ENCODE peak calls at places on chromosomes 4 and X, in four cellular contexts. One of them, this sample, is unnamed.
A peak's percentile ranks its signal among the peaks of the same experiment; 100 is the strongest.

GRCh38 chr4:108492816-108493595 is 127.4 kb upstream of the RPL34 start:
- DNase-seq in GM12878: no peak
- DNase-seq in IMR-90: peak; percentile 11
- DNase-seq in K562: peak; percentile 34
- DNase-seq in this sample: peak; percentile 19

GRCh38 chr4:43014266-43014665 is 121.8 kb downstream of the GRXCR1 start:
- DNase-seq in GM12878: no peak
- DNase-seq in IMR-90: no peak
- DNase-seq in K562: no peak
- DNase-seq in this sample: no peak

GRCh38 chr4:57265831-57266582 is 155.8 kb upstream of the IGFBP7 start:
- DNase-seq in GM12878: no peak
- DNase-seq in IMR-90: no peak
- DNase-seq in K562: no peak
- DNase-seq in this sample: no peak

GRCh38 chr4:77229433-77229832 is 72.4 kb downstream of the CCNG2 start:
- DNase-seq in GM12878: no peak
- DNase-seq in IMR-90: no peak
- DNase-seq in K562: no peak
- DNase-seq in this sample: no peak

GRCh38 chrX:132908891-132909290 is 49.5 kb downstream of the HS6ST2 start:
- DNase-seq in GM12878: no peak
- DNase-seq in IMR-90: no peak
- DNase-seq in K562: no peak
- DNase-seq in this sample: peak; percentile 31

GRCh38 chr4:88672987-88673386 is 24.6 kb downstream of the NAP1L5 start:
- DNase-seq in GM12878: no peak
- DNase-seq in IMR-90: peak; percentile 48
- DNase-seq in K562: peak; percentile 66
- DNase-seq in this sample: peak; percentile 17

GRCh38 chr4:33709247-33709646 is 2535.1 kb downstream of the ARAP2 start:
- DNase-seq in GM12878: no peak
- DNase-seq in IMR-90: peak; percentile 16
- DNase-seq in K562: no peak
- DNase-seq in this sample: no peak

GRCh38 chr4:111466821-111467605 is 678.2 kb upstream of the FAM241A start:
- DNase-seq in GM12878: no peak
- DNase-seq in IMR-90: no peak
- DNase-seq in K562: no peak
- DNase-seq in this sample: no peak

GRCh38 chrX:23704673-23705206 is 37.4 kb downstream of the PRDX4 start:
- DNase-seq in GM12878: no peak
- DNase-seq in IMR-90: no peak
- DNase-seq in K562: no peak
- DNase-seq in this sample: no peak

GRCh38 chr4:88341227-88342192 is 37.1 kb upstream of the HERC6 start:
- DNase-seq in GM12878: no peak
- DNase-seq in IMR-90: peak; percentile 95
- DNase-seq in K562: no peak
- DNase-seq in this sample: no peak

GRCh38 chr4:85955614-85956295 is 404.1 kb downstream of the MAPK10 start:
- DNase-seq in GM12878: no peak
- DNase-seq in IMR-90: peak; percentile 18
- DNase-seq in K562: peak; percentile 25
- DNase-seq in this sample: no peak

GRCh38 chr4:25032126-25032525 is 1.4 kb upstream of the LGI2 start:
- DNase-seq in GM12878: no peak
- DNase-seq in IMR-90: peak; percentile 5
- DNase-seq in K562: no peak
- DNase-seq in this sample: peak; percentile 13

GRCh38 chr4:6668391-6668790 is 25.3 kb upstream of the S100P start:
- DNase-seq in GM12878: no peak
- DNase-seq in IMR-90: peak; percentile 80
- DNase-seq in K562: no peak
- DNase-seq in this sample: no peak

GRCh38 chr4:140227286-140227685 is 73.3 kb upstream of the MAML3 start:
- DNase-seq in GM12878: no peak
- DNase-seq in IMR-90: no peak
- DNase-seq in K562: no peak
- DNase-seq in this sample: no peak

GRCh38 chrX:95076449-95076848 is 1402.4 kb downstream of the FAM133A start:
- DNase-seq in GM12878: no peak
- DNase-seq in IMR-90: peak; percentile 10
- DNase-seq in K562: peak; percentile 19
- DNase-seq in this sample: peak; percentile 0

GRCh38 chr4:8507624-8508023 is 67.0 kb downstream of the TRMT44 start:
- DNase-seq in GM12878: no peak
- DNase-seq in IMR-90: no peak
- DNase-seq in K562: no peak
- DNase-seq in this sample: no peak

GRCh38 chrX:119015407-119016242 is 41.2 kb downstream of the LONRF3 start:
- DNase-seq in GM12878: peak; percentile 40
- DNase-seq in IMR-90: peak; percentile 80
- DNase-seq in K562: peak; percentile 56
- DNase-seq in this sample: no peak

GRCh38 chr4:166014411-166014810 is 141.4 kb downstream of the TLL1 start:
- DNase-seq in GM12878: no peak
- DNase-seq in IMR-90: no peak
- DNase-seq in K562: no peak
- DNase-seq in this sample: no peak

GRCh38 chr4:125433453-125433852 is 118.7 kb downstream of the FAT4 start:
- DNase-seq in GM12878: no peak
- DNase-seq in IMR-90: peak; percentile 69
- DNase-seq in K562: no peak
- DNase-seq in this sample: no peak

GRCh38 chr4:113610542-113610941 is 151.0 kb downstream of the CAMK2D start:
- DNase-seq in GM12878: no peak
- DNase-seq in IMR-90: no peak
- DNase-seq in K562: no peak
- DNase-seq in this sample: no peak

GRCh38 chrX:45711231-45711630 is 510.6 kb upstream of the DIPK2B start:
- DNase-seq in GM12878: no peak
- DNase-seq in IMR-90: peak; percentile 28
- DNase-seq in K562: no peak
- DNase-seq in this sample: no peak

GRCh38 chrX:38678217-38678616 is 116.9 kb downstream of the TSPAN7 start:
- DNase-seq in GM12878: no peak
- DNase-seq in IMR-90: no peak
- DNase-seq in K562: no peak
- DNase-seq in this sample: no peak

GRCh38 chr4:109998867-109999303 is 86.2 kb downstream of the EGF start:
- DNase-seq in GM12878: peak; percentile 38
- DNase-seq in IMR-90: peak; percentile 61
- DNase-seq in K562: peak; percentile 76
- DNase-seq in this sample: peak; percentile 55

GRCh38 chr4:140935259-140935658 is 179.1 kb upstream of the TBC1D9 start:
- DNase-seq in GM12878: no peak
- DNase-seq in IMR-90: no peak
- DNase-seq in K562: no peak
- DNase-seq in this sample: peak; percentile 70

GRCh38 chr4:99861120-99861905 is 32.9 kb downstream of the LAMTOR3 start:
- DNase-seq in GM12878: no peak
- DNase-seq in IMR-90: no peak
- DNase-seq in K562: no peak
- DNase-seq in this sample: no peak

GRCh38 chr4:112519689-112520597 is 4.0 kb upstream of the NEUROG2 start:
- DNase-seq in GM12878: no peak
- DNase-seq in IMR-90: no peak
- DNase-seq in K562: peak; percentile 32
- DNase-seq in this sample: peak; percentile 35

GRCh38 chr4:114734581-114734980 is 136.0 kb downstream of the UGT8 start:
- DNase-seq in GM12878: no peak
- DNase-seq in IMR-90: no peak
- DNase-seq in K562: no peak
- DNase-seq in this sample: no peak

GRCh38 chrX:80808160-80808735 is 1.4 kb downstream of the BRWD3 start:
- DNase-seq in GM12878: peak; percentile 72
- DNase-seq in IMR-90: peak; percentile 67
- DNase-seq in K562: peak; percentile 81
- DNase-seq in this sample: peak; percentile 12

GRCh38 chr4:23770011-23770410 is 119.8 kb downstream of the PPARGC1A start:
- DNase-seq in GM12878: no peak
- DNase-seq in IMR-90: peak; percentile 25
- DNase-seq in K562: no peak
- DNase-seq in this sample: no peak

GRCh38 chr4:14700544-14700943 is 301.7 kb upstream of the CPEB2 start:
- DNase-seq in GM12878: no peak
- DNase-seq in IMR-90: no peak
- DNase-seq in K562: no peak
- DNase-seq in this sample: no peak

GRCh38 chr4:90833698-90834097 is 706.5 kb downstream of the CCSER1 start:
- DNase-seq in GM12878: no peak
- DNase-seq in IMR-90: no peak
- DNase-seq in K562: no peak
- DNase-seq in this sample: no peak

GRCh38 chr4:168259096-168259495 is 59.5 kb downstream of the DDX60 start:
- DNase-seq in GM12878: no peak
- DNase-seq in IMR-90: no peak
- DNase-seq in K562: no peak
- DNase-seq in this sample: no peak
- TF ChIP-seq MXI1 in GM12878: no peak
- TF ChIP-seq MXI1 in IMR-90: no peak
- TF ChIP-seq MXI1 in K562: no peak
- TF ChIP-seq MXI1 in this sample: no peak

DNA sequence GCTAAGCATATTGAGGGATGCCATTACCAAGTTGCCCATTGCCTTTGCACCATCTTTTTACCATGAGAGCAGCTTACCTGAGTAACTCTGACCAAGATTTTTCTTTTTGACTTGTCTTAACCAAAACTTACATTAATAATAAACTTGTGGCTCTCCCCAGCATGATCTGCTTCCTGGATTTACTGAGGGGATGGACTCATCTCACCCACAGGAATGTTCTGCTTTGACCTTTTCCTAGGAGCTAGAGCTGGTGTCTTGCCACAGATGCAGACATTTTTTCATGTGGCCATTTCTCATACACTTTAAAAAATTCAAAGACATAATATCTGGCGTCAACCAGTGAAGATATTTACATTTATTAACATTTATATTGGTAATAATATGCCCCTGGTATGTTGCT is 79.2 kb upstream of the EFHC2 start:
- DNase-seq in GM12878: no peak
- DNase-seq in IMR-90: no peak
- DNase-seq in K562: no peak
- DNase-seq in this sample: no peak
- TF ChIP-seq RCOR1 in GM12878: no peak
- TF ChIP-seq RCOR1 in IMR-90: no peak
- TF ChIP-seq RCOR1 in K562: no peak
- TF ChIP-seq RCOR1 in this sample: no peak

GRCh38 chrX:96407981-96408380 is 276.7 kb upstream of the DIAPH2 start:
- DNase-seq in GM12878: no peak
- DNase-seq in IMR-90: no peak
- DNase-seq in K562: no peak
- DNase-seq in this sample: no peak

GRCh38 chrX:96407043-96407442 is 277.6 kb upstream of the DIAPH2 start:
- DNase-seq in GM12878: no peak
- DNase-seq in IMR-90: peak; percentile 59
- DNase-seq in K562: no peak
- DNase-seq in this sample: no peak

GRCh38 chrX:96410927-96411326 is 273.7 kb upstream of the DIAPH2 start:
- DNase-seq in GM12878: no peak
- DNase-seq in IMR-90: no peak
- DNase-seq in K562: no peak
- DNase-seq in this sample: no peak

GRCh38 chrX:96407501-96407900 is 277.1 kb upstream of the DIAPH2 start:
- DNase-seq in GM12878: no peak
- DNase-seq in IMR-90: peak; percentile 80
- DNase-seq in K562: no peak
- DNase-seq in this sample: no peak

GRCh38 chrX:96405842-96406241 is 278.8 kb upstream of the DIAPH2 start:
- DNase-seq in GM12878: no peak
- DNase-seq in IMR-90: no peak
- DNase-seq in K562: no peak
- DNase-seq in this sample: no peak
- TF ChIP-seq MXI1 in GM12878: no peak
- TF ChIP-seq MXI1 in IMR-90: no peak
- TF ChIP-seq MXI1 in K562: no peak
- TF ChIP-seq MXI1 in this sample: no peak

GRCh38 chrX:120517936-120518335 is 42.8 kb downstream of the CUL4B start:
- DNase-seq in GM12878: no peak
- DNase-seq in IMR-90: peak; percentile 83
- DNase-seq in K562: no peak
- DNase-seq in this sample: no peak
- TF ChIP-seq RCOR1 in GM12878: no peak
- TF ChIP-seq RCOR1 in IMR-90: no peak
- TF ChIP-seq RCOR1 in K562: no peak
- TF ChIP-seq RCOR1 in this sample: no peak

DNA sequence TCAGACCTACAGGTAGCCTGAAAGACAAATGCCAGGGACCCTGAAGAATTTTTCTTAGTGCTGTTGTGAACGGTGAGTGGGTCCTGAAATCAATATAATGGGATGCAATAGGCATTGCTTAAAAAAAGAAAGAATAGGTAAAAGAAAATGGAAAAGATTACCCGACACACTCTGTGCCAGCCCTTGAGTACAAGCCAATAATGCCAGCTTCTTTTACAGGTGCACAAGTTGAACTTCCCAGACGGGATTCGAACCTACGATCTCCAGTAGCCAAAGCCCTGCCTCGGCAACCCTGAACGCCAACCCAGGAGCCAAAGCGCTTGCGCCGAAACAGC is 24.7 kb upstream of the GLOD5 start:
- DNase-seq in GM12878: no peak
- DNase-seq in IMR-90: no peak
- DNase-seq in K562: no peak
- DNase-seq in this sample: no peak
- TF ChIP-seq MXI1 in GM12878: no peak
- TF ChIP-seq MXI1 in IMR-90: no peak
- TF ChIP-seq MXI1 in K562: no peak
- TF ChIP-seq MXI1 in this sample: no peak

DNA sequence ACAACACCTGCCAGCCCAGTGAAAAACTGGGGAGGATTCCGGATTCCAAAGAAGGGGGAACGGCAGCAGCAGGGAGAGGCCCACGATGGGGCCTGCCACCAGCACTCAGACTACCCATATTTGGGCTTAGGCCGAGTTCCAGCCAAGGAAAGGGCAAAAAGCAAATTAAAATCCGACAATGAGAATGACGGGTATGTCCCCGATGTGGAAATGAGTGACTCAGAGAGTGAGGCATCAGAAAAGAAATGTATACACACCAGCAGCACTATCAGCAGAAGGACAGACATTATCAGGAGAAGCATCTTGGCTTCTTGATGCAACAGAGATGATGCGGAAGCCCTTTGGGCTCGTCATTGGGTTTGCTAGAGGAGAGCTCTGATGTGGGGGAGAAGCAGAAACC is 62.4 kb downstream of the JADE1 start:
- DNase-seq in GM12878: no peak
- DNase-seq in IMR-90: peak; percentile 99
- DNase-seq in K562: peak; percentile 10
- DNase-seq in this sample: no peak
- TF ChIP-seq RCOR1 in GM12878: no peak
- TF ChIP-seq RCOR1 in IMR-90: peak; percentile 84
- TF ChIP-seq RCOR1 in K562: peak; percentile 21
- TF ChIP-seq RCOR1 in this sample: no peak